ENCODE peak calls at places on chromosomes 4 and X, in six cellular contexts. One of them, this sample, is unnamed.

GRCh38 chrX:45517090-45517973 is 316.7 kb upstream of the DIPK2B start:
- DNase-seq in fibroblast of lung: peak
- DNase-seq in cardiac muscle cell: peak
- DNase-seq in pancreas: no peak
- DNase-seq in GM23248: peak
- DNase-seq in ovary: no peak
- DNase-seq in this sample: peak

GRCh38 chrX:136166221-136166855 is 19.0 kb downstream of the FHL1 start:
- DNase-seq in pancreas: no peak
- DNase-seq in ovary: no peak
- DNase-seq in fibroblast of lung: peak
- DNase-seq in cardiac muscle cell: peak
- DNase-seq in GM23248: peak
- DNase-seq in this sample: no peak

GRCh38 chr4:41480985-41481384 is 57.0 kb upstream of the LIMCH1 start:
- DNase-seq in fibroblast of lung: no peak
- DNase-seq in cardiac muscle cell: no peak
- DNase-seq in GM23248: no peak
- DNase-seq in pancreas: no peak
- DNase-seq in ovary: no peak
- DNase-seq in this sample: no peak

GRCh38 chrX:110045988-110046387 is 43.1 kb downstream of the TMEM164 start:
- DNase-seq in cardiac muscle cell: no peak
- DNase-seq in ovary: no peak
- DNase-seq in pancreas: no peak
- DNase-seq in fibroblast of lung: no peak
- DNase-seq in GM23248: no peak
- DNase-seq in this sample: no peak

GRCh38 chr4:188911199-188911598 is 772.0 kb downstream of the TRIML1 start:
- DNase-seq in fibroblast of lung: no peak
- DNase-seq in cardiac muscle cell: no peak
- DNase-seq in ovary: no peak
- DNase-seq in GM23248: no peak
- DNase-seq in pancreas: no peak
- DNase-seq in this sample: no peak

GRCh38 chrX:143683486-143683885 is 37.1 kb downstream of the SPANXN2 start:
- DNase-seq in pancreas: no peak
- DNase-seq in ovary: no peak
- DNase-seq in GM23248: no peak
- DNase-seq in fibroblast of lung: no peak
- DNase-seq in cardiac muscle cell: no peak
- DNase-seq in this sample: no peak

GRCh38 chrX:133414399-133415275 is 652 bp downstream of the GPC4 start:
- DNase-seq in cardiac muscle cell: peak
- DNase-seq in pancreas: no peak
- DNase-seq in fibroblast of lung: peak
- DNase-seq in GM23248: peak
- DNase-seq in ovary: peak
- DNase-seq in this sample: no peak

GRCh38 chr4:152522754-152523153 is 13.1 kb downstream of the FBXW7 start:
- DNase-seq in cardiac muscle cell: no peak
- DNase-seq in ovary: no peak
- DNase-seq in pancreas: no peak
- DNase-seq in GM23248: no peak
- DNase-seq in fibroblast of lung: no peak
- DNase-seq in this sample: no peak

GRCh38 chr4:52891743-52892142 is 29.6 kb downstream of the RASL11B start:
- DNase-seq in GM23248: no peak
- DNase-seq in fibroblast of lung: no peak
- DNase-seq in cardiac muscle cell: no peak
- DNase-seq in ovary: no peak
- DNase-seq in pancreas: no peak
- DNase-seq in this sample: no peak

GRCh38 chr4:183600189-183600685 is 58.7 kb downstream of the RWDD4 start:
- DNase-seq in fibroblast of lung: no peak
- DNase-seq in ovary: no peak
- DNase-seq in GM23248: peak
- DNase-seq in cardiac muscle cell: peak
- DNase-seq in pancreas: no peak
- DNase-seq in this sample: no peak

GRCh38 chr4:70936200-70936787 is 34.1 kb downstream of the MOB1B start:
- DNase-seq in fibroblast of lung: peak
- DNase-seq in GM23248: no peak
- DNase-seq in cardiac muscle cell: no peak
- DNase-seq in pancreas: no peak
- DNase-seq in ovary: no peak
- DNase-seq in this sample: no peak

GRCh38 chr4:103026868-103027267 is 7.4 kb upstream of the SLC9B1 start:
- DNase-seq in cardiac muscle cell: no peak
- DNase-seq in pancreas: no peak
- DNase-seq in GM23248: no peak
- DNase-seq in ovary: no peak
- DNase-seq in fibroblast of lung: no peak
- DNase-seq in this sample: no peak

GRCh38 chr4:7327341-7327885 is 107.3 kb downstream of the PSAPL1 start:
- DNase-seq in pancreas: no peak
- DNase-seq in ovary: peak
- DNase-seq in cardiac muscle cell: no peak
- DNase-seq in fibroblast of lung: no peak
- DNase-seq in GM23248: no peak
- DNase-seq in this sample: no peak
- H3K27ac ChIP-seq in pancreas: no peak
- H3K27ac ChIP-seq in ovary: no peak
- H3K27ac ChIP-seq in cardiac muscle cell: no peak
- H3K27ac ChIP-seq in fibroblast of lung: no peak
- H3K27ac ChIP-seq in GM23248: no peak
- H3K27ac ChIP-seq in this sample: no peak

GRCh38 chr4:24472514-24473308 is 111.6 kb downstream of the DHX15 start:
- DNase-seq in GM23248: peak
- DNase-seq in cardiac muscle cell: peak
- DNase-seq in fibroblast of lung: peak
- DNase-seq in pancreas: peak
- DNase-seq in ovary: peak
- DNase-seq in this sample: no peak
- H3K27ac ChIP-seq in GM23248: no peak
- H3K27ac ChIP-seq in cardiac muscle cell: no peak
- H3K27ac ChIP-seq in fibroblast of lung: no peak
- H3K27ac ChIP-seq in pancreas: peak
- H3K27ac ChIP-seq in ovary: peak
- H3K27ac ChIP-seq in this sample: no peak

GRCh38 chr4:138562544-138562961 is 320.4 kb upstream of the SLC7A11 start:
- DNase-seq in GM23248: no peak
- DNase-seq in cardiac muscle cell: peak
- DNase-seq in fibroblast of lung: peak
- DNase-seq in ovary: no peak
- DNase-seq in pancreas: no peak
- DNase-seq in this sample: peak
- H3K27ac ChIP-seq in GM23248: no peak
- H3K27ac ChIP-seq in cardiac muscle cell: no peak
- H3K27ac ChIP-seq in fibroblast of lung: no peak
- H3K27ac ChIP-seq in ovary: no peak
- H3K27ac ChIP-seq in pancreas: no peak
- H3K27ac ChIP-seq in this sample: peak

GRCh38 chr4:82786794-82787193 is 11.8 kb downstream of the SCD5 start:
- DNase-seq in GM23248: no peak
- DNase-seq in fibroblast of lung: no peak
- DNase-seq in pancreas: no peak
- DNase-seq in cardiac muscle cell: no peak
- DNase-seq in ovary: no peak
- DNase-seq in this sample: no peak
- H3K27ac ChIP-seq in GM23248: peak
- H3K27ac ChIP-seq in fibroblast of lung: no peak
- H3K27ac ChIP-seq in pancreas: no peak
- H3K27ac ChIP-seq in cardiac muscle cell: no peak
- H3K27ac ChIP-seq in ovary: no peak
- H3K27ac ChIP-seq in this sample: no peak

GRCh38 chr4:2663275-2663674 is 92.9 kb downstream of the TNIP2 start:
- DNase-seq in ovary: no peak
- DNase-seq in pancreas: no peak
- DNase-seq in cardiac muscle cell: peak
- DNase-seq in fibroblast of lung: no peak
- DNase-seq in GM23248: no peak
- DNase-seq in this sample: no peak

GRCh38 chr4:2671267-2671895 is 84.8 kb downstream of the TNIP2 start:
- DNase-seq in GM23248: no peak
- DNase-seq in pancreas: no peak
- DNase-seq in ovary: no peak
- DNase-seq in cardiac muscle cell: no peak
- DNase-seq in fibroblast of lung: no peak
- DNase-seq in this sample: no peak

GRCh38 chr4:2672082-2672481 is 84.1 kb downstream of the TNIP2 start:
- DNase-seq in cardiac muscle cell: no peak
- DNase-seq in pancreas: no peak
- DNase-seq in ovary: no peak
- DNase-seq in GM23248: no peak
- DNase-seq in fibroblast of lung: no peak
- DNase-seq in this sample: no peak

GRCh38 chr4:2666722-2667247 is 89.4 kb downstream of the TNIP2 start:
- DNase-seq in GM23248: no peak
- DNase-seq in pancreas: no peak
- DNase-seq in ovary: no peak
- DNase-seq in fibroblast of lung: no peak
- DNase-seq in cardiac muscle cell: no peak
- DNase-seq in this sample: no peak

GRCh38 chr4:2667428-2667827 is 88.7 kb downstream of the TNIP2 start:
- DNase-seq in ovary: no peak
- DNase-seq in fibroblast of lung: no peak
- DNase-seq in cardiac muscle cell: no peak
- DNase-seq in GM23248: no peak
- DNase-seq in pancreas: no peak
- DNase-seq in this sample: no peak
- H3K27ac ChIP-seq in ovary: no peak
- H3K27ac ChIP-seq in fibroblast of lung: no peak
- H3K27ac ChIP-seq in cardiac muscle cell: no peak
- H3K27ac ChIP-seq in GM23248: no peak
- H3K27ac ChIP-seq in pancreas: no peak
- H3K27ac ChIP-seq in this sample: no peak

GRCh38 chr4:80307183-80307735 is 28.3 kb upstream of the CFAP299 start:
- DNase-seq in GM23248: peak
- DNase-seq in cardiac muscle cell: peak
- DNase-seq in ovary: no peak
- DNase-seq in fibroblast of lung: peak
- DNase-seq in pancreas: no peak
- DNase-seq in this sample: no peak
- H3K27ac ChIP-seq in GM23248: peak
- H3K27ac ChIP-seq in cardiac muscle cell: no peak
- H3K27ac ChIP-seq in ovary: no peak
- H3K27ac ChIP-seq in fibroblast of lung: peak
- H3K27ac ChIP-seq in pancreas: no peak
- H3K27ac ChIP-seq in this sample: no peak

DNA sequence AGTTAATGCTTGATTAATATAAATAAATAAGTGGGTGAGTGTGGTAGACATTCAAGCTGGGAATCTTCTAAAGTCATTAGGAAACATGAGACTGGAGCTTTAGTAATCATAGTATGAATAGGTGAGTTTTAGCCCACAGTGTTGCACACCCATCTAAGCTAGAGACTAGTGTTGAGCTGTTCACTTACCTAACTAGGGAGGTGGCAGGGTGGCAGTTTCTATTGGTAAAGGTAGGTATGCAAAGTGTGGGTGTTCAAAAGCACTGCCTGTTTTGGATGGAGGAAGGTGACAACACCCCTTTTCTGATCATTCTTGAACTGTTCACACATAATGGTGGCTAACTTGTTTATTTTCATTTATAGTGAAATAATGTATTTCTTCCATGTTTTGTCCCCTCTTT is 41.3 kb downstream of the PLS3 start:
- DNase-seq in pancreas: no peak
- DNase-seq in GM23248: no peak
- DNase-seq in cardiac muscle cell: no peak
- DNase-seq in ovary: no peak
- DNase-seq in fibroblast of lung: no peak
- DNase-seq in this sample: no peak
- H3K27ac ChIP-seq in pancreas: no peak
- H3K27ac ChIP-seq in GM23248: peak
- H3K27ac ChIP-seq in cardiac muscle cell: peak
- H3K27ac ChIP-seq in ovary: no peak
- H3K27ac ChIP-seq in fibroblast of lung: no peak
- H3K27ac ChIP-seq in this sample: no peak

DNA sequence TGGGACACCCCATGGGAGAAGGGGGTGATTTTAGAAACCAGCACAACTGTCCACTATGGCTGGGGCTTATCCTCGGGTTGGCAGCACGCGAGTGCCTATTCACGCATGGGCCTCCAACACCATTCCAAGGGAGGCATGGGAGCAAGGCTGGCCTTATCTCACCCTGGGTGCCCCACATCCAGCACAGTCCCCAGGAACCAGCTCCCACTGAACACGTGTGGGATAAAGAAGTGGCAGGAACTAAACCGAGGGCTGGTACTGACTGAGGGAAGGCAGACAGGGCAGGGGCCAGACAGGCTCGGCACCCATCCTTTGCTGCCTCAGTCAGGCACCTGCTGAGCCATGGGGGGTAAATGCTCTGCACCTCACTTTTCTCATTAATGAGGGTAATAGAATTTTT is 43.7 kb upstream of the GPR78 start:
- DNase-seq in GM23248: no peak
- DNase-seq in ovary: no peak
- DNase-seq in cardiac muscle cell: no peak
- DNase-seq in fibroblast of lung: no peak
- DNase-seq in pancreas: no peak
- DNase-seq in this sample: no peak
- H3K27ac ChIP-seq in GM23248: peak
- H3K27ac ChIP-seq in ovary: no peak
- H3K27ac ChIP-seq in cardiac muscle cell: no peak
- H3K27ac ChIP-seq in fibroblast of lung: no peak
- H3K27ac ChIP-seq in pancreas: peak
- H3K27ac ChIP-seq in this sample: peak

This sample was measured in AG04450.